ENCODE peak calls at places on chromosomes 16 and 17, in five cellular contexts. P, S, C, Q and F are unnamed samples.

GRCh38 chr16:13270602-13271001 is 369.2 kb downstream of the SHISA9 start:
- DNase-seq in P (no peak), S (no peak), Q (no peak), C (no peak), F (no peak)

GRCh38 chr17:7021993-7022778 is 664 bp upstream of the BCL6B start:
- DNase-seq in P (peak), C (peak), Q (peak), S (peak), F (peak)

GRCh38 chr17:28878981-28879380 is 18.6 kb downstream of the FLOT2 start:
- DNase-seq in Q (no peak), S (no peak), P (peak), C (peak), F (no peak)

GRCh38 chr17:49587366-49588073 is 11.8 kb downstream of the NXPH3 start:
- DNase-seq in P (no peak), C (no peak), Q (no peak), S (no peak), F (no peak)

GRCh38 chr16:88673685-88674398 is 11.0 kb upstream of the MVD start:
- DNase-seq in P (no peak), C (no peak), Q (no peak), S (no peak), F (no peak)

GRCh38 chr16:17173134-17173729 is 297.5 kb downstream of the XYLT1 start:
- DNase-seq in C (peak), P (no peak), S (no peak), Q (peak), F (peak)

GRCh38 chr17:60139438-60140285 is 10.1 kb upstream of the CA4 start:
- DNase-seq in Q (peak), S (no peak), P (peak), C (peak), F (peak)

GRCh38 chr17:9138161-9138717 is 116.9 kb downstream of the NTN1 start:
- DNase-seq in P (no peak), C (no peak), S (no peak), Q (no peak), F (no peak)

GRCh38 chr17:67080804-67081203 is 36.5 kb downstream of the CACNG1 start:
- DNase-seq in S (no peak), P (no peak), C (no peak), Q (no peak), F (no peak)

GRCh38 chr16:69114346-69114975 is 9.0 kb downstream of the HAS3 start:
- DNase-seq in C (no peak), P (no peak), Q (peak), S (no peak), F (no peak)

GRCh38 chr17:565506-565905 is 149.1 kb downstream of the VPS53 start:
- DNase-seq in Q (no peak), P (no peak), S (no peak), C (no peak), F (no peak)

GRCh38 chr17:76983431-76983830 is 115.2 kb downstream of the MGAT5B start:
- DNase-seq in C (no peak), P (no peak), Q (no peak), S (no peak), F (no peak)

GRCh38 chr16:57824880-57825279 is 22.6 kb upstream of the KIFC3 start:
- DNase-seq in P (no peak), Q (peak), S (no peak), C (no peak), F (no peak)

GRCh38 chr16:12084436-12084835 is 107.9 kb downstream of the SNX29 start:
- DNase-seq in Q (peak), S (no peak), C (no peak), P (no peak), F (no peak)

GRCh38 chr16:81786321-81786720 is 7.2 kb downstream of the PLCG2 start:
- DNase-seq in S (peak), P (no peak), Q (no peak), C (no peak), F (no peak)

GRCh38 chr16:72362972-72363371 is 191.0 kb upstream of the PMFBP1 start:
- DNase-seq in P (no peak), C (no peak), S (no peak), Q (no peak), F (no peak)

GRCh38 chr17:73718912-73719311 is 74.7 kb upstream of the SDK2 start:
- DNase-seq in S (no peak), C (no peak), Q (peak), P (no peak), F (no peak)

GRCh38 chr16:10552998-10553491 is 27.4 kb downstream of the EMP2 start:
- DNase-seq in C (peak), Q (peak), P (peak), S (no peak), F (no peak)

GRCh38 chr17:77280304-77280910 is 139.6 kb downstream of the SEC14L1 start:
- DNase-seq in S (peak), P (no peak), Q (no peak), C (no peak), F (no peak)

GRCh38 chr16:20904507-20905079 is 4.0 kb downstream of the LYRM1 start:
- DNase-seq in S (no peak), P (no peak), C (peak), Q (no peak), F (no peak)

GRCh38 chr16:75224281-75224680 is 5.5 kb downstream of the CTRB1 start:
- DNase-seq in Q (peak), S (no peak), C (no peak), P (no peak), F (no peak)

GRCh38 chr16:70736454-70737376 is 50.9 kb upstream of the MTSS2 start:
- DNase-seq in Q (no peak), C (no peak), P (no peak), S (no peak), F (no peak)

GRCh38 chr16:84983308-84983707 is 28.0 kb downstream of the ZDHHC7 start:
- DNase-seq in C (peak), S (no peak), P (no peak), Q (peak), F (no peak)

GRCh38 chr16:64615647-64616280 is 506.1 kb downstream of the CDH11 start:
- DNase-seq in S (no peak), P (no peak), Q (peak), C (peak), F (no peak)

GRCh38 chr16:3115561-3115960 is 3.2 kb downstream of the ZNF205 start:
- DNase-seq in C (no peak), P (no peak), S (no peak), Q (no peak), F (no peak)

GRCh38 chr16:31201511-31202401 is 804 bp downstream of the PYCARD start:
- DNase-seq in C (peak), S (no peak), P (no peak), Q (peak), F (no peak)

GRCh38 chr16:66752379-66752778 is 970 bp upstream of the DYNC1LI2 start:
- DNase-seq in P (no peak), C (no peak), S (no peak), Q (no peak), F (no peak)

GRCh38 chr16:324451-325334 is 27.8 kb downstream of the AXIN1 start:
- DNase-seq in C (no peak), P (no peak), Q (peak), S (no peak), F (no peak)

GRCh38 chr17:82697808-82698064 is 762 bp downstream of the RAB40B start:
- DNase-seq in C (no peak), S (no peak), Q (no peak), P (no peak), F (no peak)

GRCh38 chr17:20151174-20151573 is 142.0 kb downstream of the SPECC1 start:
- DNase-seq in P (no peak), C (no peak), Q (no peak), S (no peak), F (no peak)

GRCh38 chr16:26598061-26598460 is 468.7 kb upstream of the C16orf82 start:
- DNase-seq in S (no peak), P (no peak), Q (no peak), C (no peak), F (no peak)

GRCh38 chr17:78839173-78839761 is 1.3 kb downstream of the USP36 start:
- DNase-seq in P (peak), S (peak), C (no peak), Q (no peak), F (no peak)

GRCh38 chr17:1565860-1566259 is 3.3 kb upstream of the PITPNA start:
- DNase-seq in C (no peak), S (no peak), P (no peak), Q (no peak), F (no peak)

DNA sequence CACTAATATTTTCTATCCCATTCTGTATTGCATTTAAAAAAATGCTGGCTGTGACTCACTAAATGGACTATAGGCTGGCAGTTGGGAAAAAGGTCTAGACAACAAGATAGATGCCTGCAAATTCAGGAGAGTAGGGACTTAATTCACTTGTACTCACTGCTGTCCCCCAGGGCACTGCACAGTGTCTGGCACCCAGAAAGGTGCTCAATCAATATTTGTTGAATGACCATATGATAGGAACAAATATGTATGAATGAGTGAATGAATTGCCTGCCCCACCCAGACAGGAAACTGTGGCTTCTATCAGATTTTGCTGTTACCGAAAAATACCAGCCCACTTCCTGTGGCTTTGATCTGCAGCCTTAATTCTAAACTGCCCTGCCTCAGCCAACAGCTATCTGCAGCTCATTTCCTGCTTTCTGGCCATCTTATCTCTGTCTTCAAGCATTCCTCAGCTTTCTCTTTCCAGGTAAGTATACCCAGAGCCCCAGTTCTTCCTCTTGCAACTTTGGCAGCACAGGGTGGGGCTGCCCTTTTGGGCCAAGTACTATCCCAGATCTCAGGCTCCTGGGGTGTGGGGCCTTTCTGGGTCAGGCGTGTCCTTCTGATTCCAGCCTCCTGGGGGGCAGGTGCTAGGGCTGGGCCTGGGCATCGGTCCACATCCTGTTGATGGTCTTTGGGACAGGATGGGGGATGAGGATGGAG is 15.3 kb upstream of the TNS4 start:
- DNase-seq in Q (peak), S (peak), C (no peak), P (peak), F (no peak)
- TF ChIP-seq POLR2A in Q (no peak), S (no peak), C (no peak), P (no peak), F (no peak)

DNA sequence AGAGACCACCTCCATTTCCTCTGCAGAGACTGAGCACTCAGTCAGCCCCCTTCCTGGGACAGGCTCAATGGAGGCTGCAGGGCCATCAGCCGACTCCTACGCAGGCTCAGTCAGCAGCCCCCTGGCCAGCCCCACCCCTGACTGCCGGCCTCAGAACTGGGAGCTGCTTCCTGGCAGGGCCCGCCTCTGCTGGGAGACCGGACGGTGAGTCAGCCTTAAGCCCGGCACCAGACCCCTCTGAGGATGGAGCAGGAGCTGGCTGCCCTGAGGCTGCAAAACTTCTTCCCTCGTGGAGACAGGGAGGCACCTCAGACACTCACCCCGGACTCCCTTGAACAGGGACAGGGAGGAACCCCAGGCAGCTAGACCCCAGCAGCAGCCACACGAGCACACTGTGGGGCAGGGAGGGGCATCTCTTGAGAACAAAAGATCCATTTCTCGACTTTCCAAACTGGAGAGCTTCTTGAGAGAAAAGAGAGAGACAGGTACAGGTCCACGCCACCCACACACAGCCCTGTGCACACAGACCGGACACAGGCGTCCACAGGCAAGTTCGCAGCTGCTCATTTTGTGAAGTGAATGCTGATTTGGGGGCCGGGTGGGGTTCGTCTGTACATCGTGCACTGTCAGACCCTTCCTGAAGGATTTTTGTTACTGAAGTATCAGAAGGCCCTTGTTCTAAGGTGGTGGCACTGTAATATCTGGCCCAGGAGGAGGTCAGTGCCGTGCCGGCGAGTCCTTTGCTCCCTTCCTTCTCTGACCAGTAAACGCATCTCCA is 1.3 kb upstream of the TUBB3 start:
- DNase-seq in C (peak), S (peak), Q (no peak), P (peak), F (peak)
- TF ChIP-seq POLR2A in C (peak), S (peak), Q (no peak), P (peak), F (no peak)

GRCh38 chr16:50595854-50596253 is 47.7 kb downstream of the NKD1 start:
- DNase-seq in Q (no peak), C (no peak), S (no peak), P (no peak), F (no peak)
- TF ChIP-seq POLR2A in Q (no peak), C (no peak), S (no peak), P (no peak), F (no peak)

GRCh38 chr17:58020401-58020800 is 13.4 kb upstream of the SRSF1 start:
- DNase-seq in Q (no peak), P (no peak), S (no peak), C (no peak), F (no peak)
- TF ChIP-seq POLR2A in Q (no peak), P (no peak), S (no peak), C (no peak), F (no peak)

DNA sequence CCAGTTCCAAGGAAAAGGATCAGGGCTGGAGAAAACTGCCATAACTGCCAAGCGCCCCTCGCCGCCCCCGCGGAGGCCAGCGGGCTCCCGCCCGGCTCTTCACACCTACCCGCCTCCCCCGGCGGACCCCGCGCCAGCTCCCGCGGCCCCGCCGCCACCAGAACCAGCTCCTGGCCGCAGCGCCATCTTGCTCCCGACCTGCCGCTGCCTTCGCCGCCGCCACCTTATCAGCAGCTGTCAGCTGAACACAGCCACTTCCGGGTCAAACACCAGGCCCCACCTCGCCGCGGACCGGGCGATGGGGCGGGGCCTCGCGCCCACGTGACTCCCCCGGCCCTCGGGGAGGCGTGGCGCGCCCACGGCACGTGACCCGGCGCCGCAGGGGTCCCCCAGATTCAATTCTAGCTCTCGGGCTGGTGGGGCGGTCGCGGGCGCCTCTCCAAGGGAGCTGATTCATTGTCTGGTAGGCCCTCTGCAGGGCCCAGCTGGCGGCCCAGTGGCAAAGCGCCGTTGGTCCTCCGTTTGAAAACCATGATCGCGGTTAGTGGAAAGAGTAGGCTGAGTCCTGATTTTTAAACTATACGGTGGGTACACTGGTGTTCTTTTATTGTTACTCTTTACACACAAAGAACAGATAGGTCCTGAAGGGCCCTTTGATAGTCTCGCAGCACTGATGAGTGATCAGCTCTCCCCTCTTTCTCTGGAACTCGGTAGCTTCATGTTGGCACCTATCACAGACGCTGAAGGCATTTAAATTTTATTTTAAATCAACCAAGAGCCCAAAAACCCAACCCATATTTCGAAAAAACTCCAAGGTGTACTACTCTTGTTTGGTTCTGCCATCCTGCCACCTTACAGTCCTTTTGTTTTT is at the start of gene SYNRG:
- DNase-seq in Q (peak), S (peak), P (peak), C (peak), F (peak)
- TF ChIP-seq POLR2A in Q (peak), S (peak), P (peak), C (peak), F (peak)

DNA sequence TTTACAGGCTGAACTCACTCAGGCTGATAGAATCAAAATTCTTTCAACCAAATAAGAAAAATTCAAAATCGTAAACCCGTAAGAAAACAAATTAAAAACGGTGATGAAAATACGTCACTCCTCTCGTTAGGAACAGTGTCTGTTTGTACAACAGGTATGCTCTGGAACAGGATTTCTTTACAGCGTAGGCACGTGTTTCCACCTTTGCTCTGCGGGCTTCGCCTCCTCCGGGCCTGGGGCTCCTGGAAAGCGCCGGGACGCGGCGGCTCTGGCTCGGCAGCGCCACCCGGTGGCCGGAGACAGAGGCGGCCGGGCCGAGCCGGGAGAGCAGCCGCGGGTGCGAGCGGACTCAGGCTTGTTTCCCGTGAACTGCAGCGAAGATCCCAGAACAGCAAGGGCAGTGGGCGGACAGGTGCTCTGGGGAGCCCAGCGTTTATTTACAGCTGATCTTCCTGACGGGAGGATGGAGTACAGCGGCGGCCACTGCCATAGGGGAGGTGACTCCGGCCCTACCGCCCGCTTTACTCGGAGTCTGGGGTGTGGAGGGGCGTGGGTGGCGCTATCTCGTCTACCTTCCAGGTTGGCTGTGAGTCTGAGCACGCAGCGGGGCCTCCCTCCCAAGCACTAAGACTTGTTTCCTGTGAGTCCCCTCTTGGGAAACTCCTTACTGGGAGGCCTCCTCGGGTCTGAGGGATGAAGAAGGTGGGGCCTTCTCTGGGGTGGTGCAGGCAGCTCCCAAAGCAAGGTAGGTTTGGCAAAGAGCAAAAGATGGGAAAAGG is 40.5 kb upstream of the ATP2A3 start:
- DNase-seq in Q (peak), C (peak), P (peak), S (no peak), F (no peak)
- TF ChIP-seq POLR2A in Q (no peak), C (no peak), P (no peak), S (no peak), F (no peak)

GRCh38 chr16:1782408-1783247 is at the start of the genes NUBP2 and SPSB3:
- DNase-seq in P (peak), Q (peak), S (peak), C (peak), F (peak)
- TF ChIP-seq POLR2A in P (peak), Q (peak), S (peak), C (peak), F (peak)